ENCODE peak calls at places on chromosome X, in ten cellular contexts. R, P, C, J, Y, I, Q, T, D and F are unnamed samples.

GRCh38 chrX:50211510-50211909 is 6.9 kb downstream of the CCNB3 start:
- DNase-seq in D (peak), P (no peak), C (no peak), J (no peak), I (peak), T (no peak), Q (peak), R (no peak), Y (no peak), F (peak)

GRCh38 chrX:18962329-18962728 is 21.6 kb downstream of the PHKA2 start:
- DNase-seq in D (no peak), C (no peak), I (no peak), P (no peak), Y (no peak), J (no peak), Q (no peak), T (no peak), R (no peak), F (no peak)

GRCh38 chrX:18889982-18890381 is 93.9 kb downstream of the PHKA2 start:
- DNase-seq in D (no peak), I (no peak), Y (no peak), T (no peak), P (no peak), Q (no peak), C (no peak), R (no peak), J (no peak), F (no peak)

GRCh38 chrX:13376857-13377441 is 57.1 kb upstream of the ATXN3L start:
- DNase-seq in J (no peak), D (peak), C (no peak), P (peak), I (peak), Y (no peak), R (peak), T (peak), Q (peak), F (peak)

GRCh38 chrX:49003696-49004095 is 1.6 kb upstream of the GRIPAP1 start:
- DNase-seq in J (no peak), C (no peak), T (no peak), Y (no peak), Q (peak), R (no peak), D (no peak), P (no peak), I (no peak), F (no peak)

GRCh38 chrX:48045410-48046311 is 25.8 kb downstream of the ZNF630 start:
- DNase-seq in Y (no peak), P (no peak), R (peak), T (no peak), C (no peak), I (peak), D (peak), Q (peak), J (peak), F (peak)

GRCh38 chrX:6002056-6002455 is 226.6 kb downstream of the NLGN4X start:
- DNase-seq in Y (no peak), R (no peak), P (no peak), J (no peak), C (no peak), T (no peak), I (no peak), D (no peak), Q (no peak), F (no peak)

GRCh38 chrX:97685753-97686152 is 802.0 kb downstream of the RPA4 start:
- DNase-seq in J (no peak), Q (peak), D (peak), I (peak), C (no peak), R (no peak), Y (no peak), T (no peak), P (no peak), F (peak)

GRCh38 chrX:15269618-15270521 is at the start of gene ASB9:
- DNase-seq in P (peak), Y (peak), T (peak), C (peak), Q (peak), J (peak), D (peak), R (peak), I (peak), F (peak)

GRCh38 chrX:42247241-42247640 is 323.9 kb upstream of the CASK start:
- DNase-seq in Y (no peak), P (no peak), R (no peak), C (no peak), T (no peak), J (no peak), Q (peak), I (peak), D (no peak), F (peak)

GRCh38 chrX:39869846-39870601 is 227.7 kb downstream of the BCOR start:
- DNase-seq in I (peak), P (no peak), Q (peak), Y (no peak), C (peak), T (no peak), J (no peak), R (no peak), D (peak), F (no peak)

GRCh38 chrX:105618393-105619101 is 203.8 kb upstream of the NRK start:
- DNase-seq in J (no peak), Y (no peak), Q (peak), P (no peak), C (no peak), I (peak), T (no peak), D (peak), R (no peak), F (no peak)

GRCh38 chrX:112642349-112642748 is 37.4 kb downstream of the LHFPL1 start:
- DNase-seq in Q (peak), P (peak), I (peak), C (peak), T (peak), J (no peak), D (peak), Y (no peak), R (peak), F (peak)

GRCh38 chrX:119406739-119407138 is 7.6 kb downstream of the SLC25A43 start:
- DNase-seq in T (no peak), C (no peak), Y (no peak), I (peak), P (no peak), Q (no peak), J (no peak), R (no peak), D (peak), F (peak)

GRCh38 chrX:139738581-139738980 is 30.6 kb upstream of the MCF2 start:
- DNase-seq in T (no peak), D (peak), Q (peak), I (peak), P (no peak), C (no peak), R (no peak), J (no peak), Y (no peak), F (no peak)

GRCh38 chrX:136319600-136319999 is 18.8 kb downstream of the ADGRG4 start:
- DNase-seq in Q (no peak), C (no peak), I (no peak), J (no peak), P (no peak), T (no peak), D (no peak), Y (no peak), R (no peak), F (no peak)

GRCh38 chrX:13334491-13334890 is 14.6 kb upstream of the ATXN3L start:
- DNase-seq in T (no peak), J (no peak), P (no peak), R (no peak), C (no peak), D (no peak), Q (no peak), Y (no peak), I (peak), F (peak)

GRCh38 chrX:153381684-153382532 is 19.2 kb downstream of the PNMA6E start:
- DNase-seq in P (no peak), C (no peak), I (peak), Y (no peak), T (no peak), J (no peak), R (no peak), Q (no peak), D (peak), F (peak)

GRCh38 chrX:18377802-18378201 is 23.3 kb upstream of the SCML2 start:
- DNase-seq in Y (no peak), J (no peak), C (peak), T (no peak), D (peak), Q (peak), R (no peak), P (no peak), I (peak), F (peak)

GRCh38 chrX:13090261-13091110 is 46.1 kb upstream of the FAM9C start:
- DNase-seq in P (no peak), R (no peak), Y (no peak), J (no peak), T (no peak), C (no peak), I (no peak), D (no peak), Q (no peak), F (no peak)

GRCh38 chrX:139758809-139759208 is 50.8 kb upstream of the MCF2 start:
- DNase-seq in D (no peak), C (no peak), P (no peak), Y (no peak), I (no peak), R (no peak), Q (peak), T (no peak), J (no peak), F (no peak)

GRCh38 chrX:30513284-30513683 is 64.3 kb downstream of the TASL start:
- DNase-seq in T (no peak), J (no peak), C (no peak), Y (no peak), D (peak), Q (peak), P (no peak), I (peak), R (no peak), F (no peak)

GRCh38 chrX:46837543-46838481 is 969 bp downstream of the RP2 start:
- DNase-seq in T (no peak), J (no peak), Y (no peak), Q (peak), I (peak), P (no peak), D (peak), C (no peak), R (no peak), F (no peak)

GRCh38 chrX:140440891-140441290 is 64.0 kb downstream of the SOX3 start:
- DNase-seq in P (no peak), I (no peak), C (no peak), J (no peak), T (no peak), R (no peak), Y (no peak), D (no peak), Q (peak), F (peak)

GRCh38 chrX:36974896-36975295 is 33.3 kb upstream of the FAM47C start:
- DNase-seq in J (no peak), Y (no peak), I (no peak), C (no peak), R (no peak), P (no peak), T (no peak), D (no peak), Q (no peak), F (no peak)

GRCh38 chrX:153245288-153245731 is 66.2 kb downstream of the MAGEA1 start:
- DNase-seq in Q (peak), R (no peak), I (no peak), D (no peak), Y (no peak), P (no peak), C (no peak), J (no peak), T (no peak), F (no peak)

GRCh38 chrX:119272882-119273806 is 37.1 kb downstream of the PGRMC1 start:
- DNase-seq in T (no peak), D (peak), C (peak), R (no peak), Q (peak), I (peak), P (no peak), Y (peak), J (no peak), F (peak)

GRCh38 chrX:32839781-32840180 is 371.6 kb downstream of the DMD start:
- DNase-seq in R (no peak), J (no peak), C (no peak), D (no peak), Y (no peak), P (no peak), Q (no peak), T (no peak), I (no peak), F (no peak)

GRCh38 chrX:134545524-134545923 is 85.6 kb downstream of the HPRT1 start:
- DNase-seq in P (no peak), Q (no peak), T (no peak), C (no peak), Y (no peak), J (no peak), I (no peak), D (peak), R (no peak), F (peak)

GRCh38 chrX:124098089-124098488 is 136.6 kb downstream of the STAG2 start:
- DNase-seq in T (no peak), R (no peak), Q (peak), J (no peak), P (no peak), C (no peak), I (peak), D (peak), Y (no peak), F (peak)

GRCh38 chrX:69066021-69066757 is 99.1 kb downstream of the PJA1 start:
- DNase-seq in I (no peak), P (no peak), Q (no peak), D (no peak), T (no peak), R (no peak), J (no peak), C (peak), Y (no peak), F (no peak)

GRCh38 chrX:39484669-39485068 is 613.1 kb downstream of the BCOR start:
- DNase-seq in C (no peak), J (no peak), Q (no peak), D (no peak), I (no peak), R (no peak), P (no peak), T (no peak), Y (no peak), F (no peak)

GRCh38 chrX:46953597-46953996 is 41.4 kb downstream of the JADE3 start:
- DNase-seq in D (peak), T (no peak), I (no peak), C (no peak), R (no peak), P (no peak), Q (no peak), Y (no peak), J (no peak), F (no peak)

GRCh38 chrX:109384569-109385174 is 97.2 kb downstream of the GUCY2F start:
- DNase-seq in Q (peak), I (peak), Y (no peak), C (no peak), T (no peak), R (no peak), D (peak), J (no peak), P (no peak), F (peak)

GRCh38 chrX:41014776-41015175 is 70.5 kb upstream of the USP9X start:
- DNase-seq in T (no peak), I (peak), P (no peak), C (no peak), D (peak), Q (peak), J (no peak), R (no peak), Y (no peak), F (peak)

GRCh38 chrX:41005445-41005992 is 79.7 kb upstream of the USP9X start:
- DNase-seq in Q (no peak), D (no peak), C (no peak), Y (no peak), R (no peak), P (no peak), I (no peak), T (no peak), J (peak), F (no peak)

GRCh38 chrX:41009816-41010187 is 75.4 kb upstream of the USP9X start:
- DNase-seq in T (no peak), R (no peak), J (no peak), P (no peak), C (no peak), Q (no peak), D (no peak), Y (no peak), I (no peak), F (no peak)

GRCh38 chrX:41010188-41010846 is 74.9 kb upstream of the USP9X start:
- DNase-seq in C (peak), Y (peak), P (peak), R (peak), J (peak), D (peak), Q (peak), T (peak), I (peak), F (peak)
- H3K4me3 ChIP-seq in C (peak), Y (peak), P (peak), R (no peak), J (peak), D (peak), Q (peak), T (no peak), I (peak), F (peak)

GRCh38 chrX:45743081-45743533 is 542.4 kb upstream of the DIPK2B start:
- DNase-seq in I (peak), T (no peak), P (no peak), R (no peak), D (peak), Y (no peak), C (no peak), Q (peak), J (no peak), F (peak)
- TF ChIP-seq CTCF in I (peak), T (no peak), P (no peak), R (no peak), D (peak), Y (no peak), C (no peak), Q (peak), J (no peak), F (peak)

GRCh38 chrX:24999501-24999900 is 16.3 kb downstream of the ARX start:
- DNase-seq in Q (no peak), I (no peak), Y (no peak), C (no peak), P (no peak), T (no peak), R (no peak), J (no peak), D (no peak), F (no peak)
- H3K4me3 ChIP-seq in Q (no peak), I (no peak), Y (no peak), C (no peak), P (no peak), T (no peak), R (no peak), J (no peak), D (no peak), F (no peak)

GRCh38 chrX:129759576-129760061 is 20.1 kb upstream of the SASH3 start:
- DNase-seq in I (peak), C (peak), Y (peak), T (peak), R (no peak), J (peak), D (peak), P (peak), Q (peak), F (peak)
- TF ChIP-seq CTCF in I (no peak), C (no peak), Y (no peak), T (no peak), R (no peak), J (no peak), D (no peak), P (no peak), Q (no peak), F (no peak)

GRCh38 chrX:70479970-70480659 is 35.5 kb downstream of the DLG3 start:
- DNase-seq in D (peak), R (no peak), T (no peak), Y (no peak), Q (peak), I (peak), C (peak), J (no peak), P (peak), F (no peak)
- H3K4me3 ChIP-seq in D (peak), R (no peak), T (no peak), Y (no peak), Q (no peak), I (no peak), C (no peak), J (peak), P (no peak), F (no peak)

DNA sequence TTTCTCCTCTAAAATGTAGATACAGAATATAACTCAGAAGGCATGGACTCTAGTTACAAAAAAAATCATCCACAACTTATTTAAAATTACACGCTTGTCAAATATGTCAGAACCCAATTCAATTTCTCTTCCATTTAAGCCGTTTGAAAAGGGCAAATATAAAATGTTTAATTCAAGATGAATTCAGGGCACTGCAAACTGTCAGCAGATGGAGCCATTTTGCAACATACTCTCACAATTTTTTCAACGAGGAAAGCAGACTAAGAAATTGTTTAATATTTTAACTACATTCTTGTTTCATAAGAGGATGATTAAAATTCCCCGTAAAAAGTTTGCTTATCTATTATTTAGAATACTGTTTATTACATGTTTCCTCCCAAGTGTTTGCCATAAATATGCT is 321.3 kb upstream of the CPXCR1 start:
- DNase-seq in C (no peak), D (peak), P (no peak), T (no peak), Q (no peak), R (no peak), Y (no peak), I (peak), J (no peak), F (no peak)
- TF ChIP-seq CTCF in C (no peak), D (no peak), P (no peak), T (no peak), Q (no peak), R (no peak), Y (no peak), I (no peak), J (no peak), F (no peak)